ENCODE peak calls at places on chromosomes 3 and 15, in seven cellular contexts. H is activated T-helper 1 cell treated with anti-CD3 and anti-CD28 coated beads, Interleukin-2, amount 50 U/mL, for 16 hours; U is NCI-H748 treated with DMSO at 0.1 percent for 48 hours; B is stimulated activated CD4-positive, alpha-beta T cell treated with anti-CD3 and anti-CD28 coated beads, Interleukin-1b, Interleukin-23, amount 100 ng/mL, for 48 hours; I is fibroblast of pulmonary artery; S is occipital lobe; W is pancreas. G is an unnamed sample.

GRCh38 chr3:170471149-170471548 is 52.5 kb downstream of the CLDN11 start:
- DNase-seq in S (no peak), U (peak; percentile 8), I (no peak), B (no peak), W (no peak), H (no peak), G (no peak)

GRCh38 chr3:111695584-111696213 is 100.6 kb upstream of the ZBED2 start:
- DNase-seq in U (no peak), H (no peak), I (peak; percentile 69), B (peak; percentile 27), W (no peak), S (no peak), G (peak; percentile 34)

GRCh38 chr3:65182682-65183081 is 494.9 kb upstream of the ADAMTS9 start:
- DNase-seq in B (no peak), U (no peak), W (no peak), S (no peak), I (no peak), H (no peak), G (no peak)

GRCh38 chr3:142958707-142959106 is 4.8 kb downstream of the PAQR9 start:
- DNase-seq in B (peak; percentile 67), H (no peak), S (no peak), I (peak; percentile 24), U (no peak), W (no peak), G (peak; percentile 14)

GRCh38 chr3:64595253-64595694 is 92.5 kb downstream of the ADAMTS9 start:
- DNase-seq in W (peak; percentile 14), U (no peak), B (no peak), I (peak; percentile 95), S (no peak), H (no peak), G (no peak)

GRCh38 chr3:9139366-9139765 is 110.1 kb downstream of the SRGAP3 start:
- DNase-seq in W (no peak), U (no peak), H (no peak), S (no peak), I (no peak), B (no peak), G (no peak)

GRCh38 chr3:186022931-186023330 is 85.1 kb upstream of the TRA2B start:
- DNase-seq in I (no peak), S (no peak), H (no peak), W (no peak), U (no peak), B (no peak), G (no peak)

GRCh38 chr3:42507751-42508335 is 5.4 kb downstream of the VIPR1 start:
- DNase-seq in H (no peak), U (no peak), W (no peak), I (no peak), S (no peak), B (no peak), G (no peak)

GRCh38 chr15:32790352-32790999 is 72.7 kb downstream of the GREM1 start:
- DNase-seq in S (no peak), H (no peak), I (no peak), W (no peak), B (no peak), U (no peak), G (no peak)

GRCh38 chr3:128094295-128095151 is 29.1 kb downstream of the RUVBL1 start:
- DNase-seq in U (no peak), S (no peak), I (no peak), W (no peak), H (no peak), B (no peak), G (no peak)

GRCh38 chr3:130626021-130626420 is 109.0 kb downstream of the COL6A6 start:
- DNase-seq in U (no peak), B (no peak), S (no peak), H (no peak), I (peak; percentile 13), W (no peak), G (no peak)

GRCh38 chr15:64619880-64620839 is 155.2 kb downstream of the RBPMS2 start:
- DNase-seq in U (no peak), B (no peak), W (no peak), I (peak; percentile 65), S (no peak), H (no peak), G (no peak)

GRCh38 chr3:183966361-183966791 is 51.3 kb downstream of the ABCC5 start:
- DNase-seq in S (no peak), U (no peak), H (no peak), B (no peak), I (no peak), W (no peak), G (no peak)